ENCODE peak calls at places on chromosome 5, in ten cellular contexts. I, D, W, C, H, G, E, V, K and M are unnamed samples.

GRCh38 chr5:68368686-68369359 is 153.3 kb downstream of the PIK3R1 start:
- DNase-seq in I (no peak), D (peak), W (no peak), C (peak), H (no peak), G (no peak), E (peak), V (no peak), K (no peak), M (no peak)

GRCh38 chr5:167644619-167645018 is 646.8 kb upstream of the WWC1 start:
- DNase-seq in I (no peak), D (no peak), W (no peak), C (no peak), H (no peak), G (no peak), E (peak), V (no peak), K (no peak), M (no peak)

GRCh38 chr5:30331534-30331933 is 862.0 kb upstream of the CDH6 start:
- DNase-seq in I (no peak), D (no peak), W (no peak), C (no peak), H (no peak), G (no peak), E (no peak), V (no peak), K (no peak), M (no peak)

GRCh38 chr5:176387384-176387925 is 943 bp downstream of the NOP16 start:
- DNase-seq in I (no peak), D (no peak), W (no peak), C (no peak), H (no peak), G (no peak), E (no peak), V (no peak), K (no peak), M (no peak)

GRCh38 chr5:147805030-147805454 is 22.5 kb upstream of the JAKMIP2 start:
- DNase-seq in I (no peak), D (no peak), W (no peak), C (no peak), H (no peak), G (peak), E (no peak), V (no peak), K (peak), M (no peak)

GRCh38 chr5:178341091-178341960 is 108.7 kb upstream of the PHYKPL start:
- DNase-seq in I (no peak), D (no peak), W (no peak), C (no peak), H (no peak), G (no peak), E (no peak), V (no peak), K (no peak), M (no peak)

GRCh38 chr5:68067353-68067752 is 148.2 kb upstream of the PIK3R1 start:
- DNase-seq in I (no peak), D (no peak), W (no peak), C (no peak), H (no peak), G (no peak), E (no peak), V (no peak), K (no peak), M (no peak)

GRCh38 chr5:135826221-135826525 is 8.3 kb upstream of the SLC25A48 start:
- DNase-seq in I (no peak), D (no peak), W (no peak), C (no peak), H (no peak), G (no peak), E (no peak), V (no peak), K (no peak), M (peak)

GRCh38 chr5:147248584-147248983 is 13.8 kb downstream of the STK32A start:
- DNase-seq in I (no peak), D (no peak), W (no peak), C (no peak), H (no peak), G (no peak), E (no peak), V (no peak), K (no peak), M (no peak)

GRCh38 chr5:64344501-64344900 is 161.3 kb upstream of the RGS7BP start:
- DNase-seq in I (no peak), D (no peak), W (no peak), C (no peak), H (no peak), G (no peak), E (no peak), V (no peak), K (no peak), M (no peak)

GRCh38 chr5:40022057-40022456 is 597.3 kb upstream of the DAB2 start:
- DNase-seq in I (no peak), D (no peak), W (no peak), C (no peak), H (no peak), G (no peak), E (no peak), V (no peak), K (no peak), M (no peak)

GRCh38 chr5:93893050-93893449 is 151.7 kb upstream of the POU5F2 start:
- DNase-seq in I (no peak), D (no peak), W (no peak), C (no peak), H (no peak), G (no peak), E (no peak), V (no peak), K (no peak), M (no peak)

GRCh38 chr5:3155029-3155428 is 403.6 kb upstream of the IRX2 start:
- DNase-seq in I (no peak), D (no peak), W (no peak), C (no peak), H (no peak), G (no peak), E (no peak), V (no peak), K (no peak), M (no peak)

GRCh38 chr5:96761618-96762017 is 46.1 kb downstream of the ERAP1 start:
- DNase-seq in I (no peak), D (no peak), W (no peak), C (no peak), H (no peak), G (no peak), E (no peak), V (no peak), K (no peak), M (no peak)

GRCh38 chr5:82164957-82165698 is 113.0 kb downstream of the RPS23 start:
- DNase-seq in I (peak), D (peak), W (no peak), C (no peak), H (peak), G (no peak), E (peak), V (no peak), K (peak), M (peak)

GRCh38 chr5:62460578-62460983 is 48.0 kb downstream of the IPO11 start:
- DNase-seq in I (peak), D (no peak), W (no peak), C (no peak), H (no peak), G (no peak), E (peak), V (no peak), K (no peak), M (no peak)

GRCh38 chr5:62296998-62297397 is 9.0 kb upstream of the KIF2A start:
- DNase-seq in I (no peak), D (no peak), W (no peak), C (no peak), H (no peak), G (no peak), E (peak), V (no peak), K (no peak), M (no peak)

GRCh38 chr5:41115281-41115680 is 44.1 kb upstream of the MROH2B start:
- DNase-seq in I (no peak), D (no peak), W (no peak), C (no peak), H (no peak), G (no peak), E (peak), V (no peak), K (no peak), M (no peak)

DNA sequence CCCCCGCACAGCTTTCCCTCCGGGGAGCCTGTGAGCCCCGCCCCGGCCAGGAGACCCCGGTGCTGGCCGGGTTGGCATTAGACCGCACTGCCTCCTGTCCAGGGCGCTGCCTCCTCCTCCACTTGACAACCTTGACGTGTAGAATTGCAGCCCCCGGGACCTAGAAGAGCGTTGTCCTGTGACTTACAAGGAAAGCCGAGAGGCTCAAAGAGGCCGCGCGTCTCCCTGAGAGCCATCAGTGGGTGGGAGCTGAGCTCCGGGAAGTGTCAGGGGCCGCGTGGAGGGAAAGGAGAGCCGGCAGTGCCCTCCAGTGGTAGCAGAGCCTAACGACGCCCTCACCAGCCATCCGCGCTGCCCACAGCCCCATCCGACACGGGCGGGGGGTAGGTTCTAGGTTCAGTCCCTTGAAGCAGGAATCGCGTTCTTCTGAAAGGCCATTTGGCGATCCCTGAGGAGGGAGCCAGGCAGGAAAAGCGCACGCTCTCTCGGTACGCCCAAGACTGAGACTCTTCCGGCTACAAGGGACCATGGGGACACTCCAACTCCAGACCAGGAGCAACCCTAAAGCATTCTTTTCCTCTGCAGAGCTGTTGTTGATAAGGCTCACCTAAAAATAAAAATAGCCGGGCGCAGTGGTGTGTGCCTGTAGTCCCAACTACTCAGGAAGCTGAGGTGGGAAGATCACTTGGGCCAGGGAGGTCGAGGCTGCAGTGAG is 40.6 kb upstream of the SAP30L start:
- DNase-seq in I (peak), D (no peak), W (peak), C (peak), H (peak), G (peak), E (peak), V (peak), K (peak), M (peak)
- H3K4me3 ChIP-seq in I (peak), D (peak), W (peak), C (peak), H (peak), G (no peak), E (peak), V (peak), K (peak), M (peak)

GRCh38 chr5:11903121-11903613 is 1.1 kb downstream of the CTNND2 start:
- DNase-seq in I (peak), D (no peak), W (no peak), C (peak), H (no peak), G (no peak), E (peak), V (no peak), K (peak), M (no peak)
- H3K4me3 ChIP-seq in I (peak), D (no peak), W (peak), C (no peak), H (no peak), G (no peak), E (no peak), V (no peak), K (peak), M (peak)

DNA sequence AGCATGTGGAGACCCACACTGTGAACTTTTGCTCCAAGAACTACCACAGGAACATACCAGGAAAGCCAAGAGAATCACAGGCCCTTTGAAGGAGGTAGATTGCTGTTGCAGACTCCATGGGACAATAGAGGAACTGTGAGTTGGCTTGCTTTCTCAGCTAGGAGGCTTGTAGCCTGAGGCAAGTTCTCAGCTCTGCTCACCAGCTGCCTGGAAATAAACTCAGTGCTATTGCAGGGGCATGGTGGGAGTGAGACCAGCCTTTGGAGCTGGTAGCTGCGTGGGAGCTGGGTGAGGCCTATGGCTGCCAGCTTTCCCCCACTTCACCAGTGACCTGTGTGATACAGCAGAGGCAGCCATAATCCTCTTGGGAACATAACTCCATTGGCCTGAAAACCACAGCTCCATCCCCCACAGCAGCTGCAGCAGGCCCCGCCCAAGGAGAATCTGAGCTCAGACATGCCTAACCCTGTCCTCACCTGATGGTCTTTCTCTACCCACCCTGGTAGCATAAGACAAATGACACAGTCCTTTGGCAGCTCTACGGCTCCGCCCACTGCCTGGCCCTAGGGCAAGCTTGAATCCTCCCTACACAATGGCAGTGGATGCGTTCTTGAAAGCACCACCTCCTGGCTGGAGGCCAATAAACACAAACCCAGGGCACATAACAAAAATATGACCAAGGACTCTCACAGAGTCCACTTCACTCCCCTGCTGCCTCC is 389.5 kb downstream of the KIF4B start:
- DNase-seq in I (no peak), D (no peak), W (no peak), C (no peak), H (no peak), G (no peak), E (no peak), V (no peak), K (no peak), M (no peak)
- H3K4me3 ChIP-seq in I (no peak), D (no peak), W (no peak), C (no peak), H (no peak), G (no peak), E (no peak), V (no peak), K (no peak), M (no peak)

GRCh38 chr5:57499262-57500050 is 16.8 kb upstream of the ACTBL2 start:
- DNase-seq in I (peak), D (peak), W (no peak), C (no peak), H (no peak), G (no peak), E (peak), V (no peak), K (peak), M (peak)
- H3K4me3 ChIP-seq in I (no peak), D (no peak), W (no peak), C (no peak), H (no peak), G (no peak), E (no peak), V (no peak), K (peak), M (no peak)

GRCh38 chr5:134227786-134228185 is 1.9 kb upstream of the PPP2CA start:
- DNase-seq in I (no peak), D (no peak), W (no peak), C (no peak), H (no peak), G (no peak), E (no peak), V (no peak), K (no peak), M (no peak)
- H3K4me3 ChIP-seq in I (no peak), D (no peak), W (no peak), C (no peak), H (no peak), G (no peak), E (no peak), V (no peak), K (no peak), M (no peak)

GRCh38 chr5:16461782-16462181 is 3.8 kb downstream of the ZNF622 start:
- DNase-seq in I (no peak), D (no peak), W (no peak), C (no peak), H (no peak), G (no peak), E (peak), V (no peak), K (no peak), M (no peak)
- H3K4me3 ChIP-seq in I (no peak), D (no peak), W (no peak), C (no peak), H (no peak), G (no peak), E (no peak), V (no peak), K (no peak), M (no peak)

DNA sequence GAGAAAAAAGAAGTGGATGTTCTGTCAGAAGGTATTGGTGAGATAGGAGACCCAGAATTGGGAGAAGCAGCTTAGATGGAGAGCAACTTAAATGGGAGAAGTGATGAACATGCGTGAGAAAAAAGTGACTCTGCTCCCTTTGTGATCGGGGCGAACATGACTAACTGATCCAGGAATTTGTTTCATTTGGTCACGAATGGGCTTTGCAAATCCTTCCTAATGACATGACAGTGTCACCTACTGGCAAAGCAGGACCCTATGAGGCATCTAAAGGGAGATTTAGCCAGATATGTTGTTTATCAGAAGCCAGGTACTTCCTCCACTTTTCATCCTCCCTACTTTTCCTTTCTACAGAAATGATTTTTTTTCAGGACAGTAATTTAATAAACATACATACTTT is 787.4 kb upstream of the RGMB start:
- DNase-seq in I (peak), D (no peak), W (no peak), C (no peak), H (no peak), G (no peak), E (peak), V (no peak), K (no peak), M (peak)
- H3K4me3 ChIP-seq in I (no peak), D (no peak), W (no peak), C (no peak), H (no peak), G (no peak), E (no peak), V (no peak), K (no peak), M (no peak)

DNA sequence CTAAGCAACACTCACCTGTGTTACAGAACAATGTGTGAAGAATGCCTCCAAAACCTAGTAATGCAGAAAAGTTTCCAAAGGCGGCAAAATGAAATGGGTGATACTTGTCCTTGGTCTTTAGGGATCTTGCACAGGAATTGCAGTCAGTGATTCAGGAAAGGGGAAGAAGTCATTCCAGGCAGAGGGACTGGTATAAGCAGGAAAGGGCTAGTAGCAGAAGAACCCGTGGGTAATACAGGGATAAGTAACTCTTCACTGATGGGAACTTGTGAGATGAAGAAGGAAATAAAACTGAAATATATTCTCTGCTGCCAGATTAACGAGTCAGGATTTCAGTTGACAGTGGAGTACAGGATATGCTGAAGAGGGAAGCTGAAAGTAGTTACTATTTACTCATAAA is 1.2 kb downstream of the SRFBP1 start:
- DNase-seq in I (no peak), D (no peak), W (no peak), C (no peak), H (no peak), G (no peak), E (no peak), V (no peak), K (no peak), M (no peak)
- H3K4me3 ChIP-seq in I (peak), D (peak), W (peak), C (no peak), H (peak), G (peak), E (peak), V (peak), K (peak), M (peak)

DNA sequence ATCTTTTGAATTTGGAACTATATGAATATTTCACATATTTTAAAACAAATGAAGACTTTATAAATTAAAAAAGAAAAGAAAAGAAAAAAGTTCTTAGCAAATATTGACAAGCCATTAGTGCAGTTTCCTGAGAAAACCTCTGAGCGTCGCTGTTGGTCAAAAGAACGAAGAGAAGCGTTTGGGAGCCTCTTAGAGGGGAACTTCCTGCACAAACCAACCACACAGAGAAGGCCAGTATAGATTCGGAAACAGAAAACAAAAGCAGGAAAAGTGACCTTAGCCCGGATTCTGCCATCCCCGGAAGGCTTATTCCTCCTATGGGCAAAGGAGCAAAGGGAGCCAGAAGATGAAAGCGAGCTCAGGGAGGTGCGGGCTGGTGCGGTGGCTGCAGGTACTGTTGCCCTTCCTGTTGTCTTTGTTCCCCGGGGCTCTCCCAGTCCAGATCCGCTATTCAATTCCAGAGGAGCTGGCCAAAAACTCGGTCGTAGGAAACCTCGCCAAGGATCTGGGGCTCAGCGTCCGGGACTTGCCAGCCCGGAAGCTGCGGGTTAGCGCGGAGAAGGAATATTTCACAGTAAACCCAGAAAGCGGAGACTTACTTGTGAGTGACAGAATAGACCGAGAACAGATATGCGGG is at the start of gene PCDHGB2:
- DNase-seq in I (peak), D (no peak), W (no peak), C (no peak), H (no peak), G (no peak), E (peak), V (no peak), K (no peak), M (peak)
- H3K4me3 ChIP-seq in I (no peak), D (peak), W (peak), C (no peak), H (peak), G (peak), E (peak), V (peak), K (peak), M (no peak)

GRCh38 chr5:4880304-4880741 is 259.8 kb upstream of the ADAMTS16 start:
- DNase-seq in I (no peak), D (no peak), W (no peak), C (no peak), H (no peak), G (no peak), E (no peak), V (no peak), K (no peak), M (peak)
- H3K4me3 ChIP-seq in I (no peak), D (no peak), W (no peak), C (no peak), H (no peak), G (no peak), E (no peak), V (no peak), K (no peak), M (no peak)